ENCODE peak calls at places on chromosomes 7 and 10, in five cellular contexts. L is mesenchymal stem cell, E is H1, P is colonic mucosa, H is neuronal stem cell. J is an unnamed sample. For H3K4me1, the result is how much of the 10 kb centered on the place peaks cover.

GRCh38 chr10:117130346-117130745 is 7.7 kb downstream of the VAX1 start:
- DNase-seq in L (no peak), E (no peak), P (no peak), H (no peak), J (no peak)

GRCh38 chr7:157228864-157229422 is 90.2 kb downstream of the UBE3C start:
- DNase-seq in L (peak), E (no peak), P (no peak), H (no peak), J (no peak)

GRCh38 chr7:122407195-122407594 is 102.6 kb upstream of the FEZF1 start:
- DNase-seq in L (no peak), E (no peak), P (no peak), H (no peak), J (no peak)

GRCh38 chr10:122669842-122670241 is 29.8 kb downstream of the C10orf120 start:
- DNase-seq in L (no peak), E (no peak), P (no peak), H (no peak), J (no peak)

GRCh38 chr7:105975770-105976428 is 12.8 kb downstream of the CDHR3 start:
- DNase-seq in L (peak), E (no peak), P (no peak), H (no peak), J (no peak)

GRCh38 chr10:13915710-13916109 is 328.9 kb downstream of the PRPF18 start:
- DNase-seq in L (no peak), E (no peak), P (no peak), H (peak), J (no peak)

GRCh38 chr10:70348228-70348850 is 34.1 kb downstream of the LRRC20 start:
- DNase-seq in L (no peak), E (no peak), P (peak), H (no peak), J (no peak)

GRCh38 chr7:90726623-90727022 is 130.5 kb downstream of the CDK14 start:
- DNase-seq in L (peak), E (no peak), P (no peak), H (no peak), J (no peak)

GRCh38 chr10:74081192-74081803 is 69.3 kb downstream of the AP3M1 start:
- DNase-seq in L (peak), E (no peak), P (peak), H (peak), J (no peak)

GRCh38 chr7:19061331-19061730 is 56.1 kb downstream of the TWIST1 start:
- DNase-seq in L (peak), E (no peak), P (no peak), H (no peak), J (no peak)

GRCh38 chr10:77131214-77131613 is 506.4 kb downstream of the KCNMA1 start:
- DNase-seq in L (peak), E (no peak), P (no peak), H (no peak), J (no peak)

GRCh38 chr10:112895292-112895691 is 54.8 kb upstream of the TCF7L2 start:
- DNase-seq in L (no peak), E (no peak), P (no peak), H (no peak), J (no peak)

GRCh38 chr10:112896273-112896672 is 53.8 kb upstream of the TCF7L2 start:
- DNase-seq in L (no peak), E (no peak), P (peak), H (no peak), J (no peak)

GRCh38 chr10:112896722-112897121 is 53.3 kb upstream of the TCF7L2 start:
- DNase-seq in L (no peak), E (no peak), P (no peak), H (no peak), J (no peak)

GRCh38 chr10:112899396-112900065 is 50.5 kb upstream of the TCF7L2 start:
- DNase-seq in L (no peak), E (no peak), P (no peak), H (no peak), J (peak)

DNA sequence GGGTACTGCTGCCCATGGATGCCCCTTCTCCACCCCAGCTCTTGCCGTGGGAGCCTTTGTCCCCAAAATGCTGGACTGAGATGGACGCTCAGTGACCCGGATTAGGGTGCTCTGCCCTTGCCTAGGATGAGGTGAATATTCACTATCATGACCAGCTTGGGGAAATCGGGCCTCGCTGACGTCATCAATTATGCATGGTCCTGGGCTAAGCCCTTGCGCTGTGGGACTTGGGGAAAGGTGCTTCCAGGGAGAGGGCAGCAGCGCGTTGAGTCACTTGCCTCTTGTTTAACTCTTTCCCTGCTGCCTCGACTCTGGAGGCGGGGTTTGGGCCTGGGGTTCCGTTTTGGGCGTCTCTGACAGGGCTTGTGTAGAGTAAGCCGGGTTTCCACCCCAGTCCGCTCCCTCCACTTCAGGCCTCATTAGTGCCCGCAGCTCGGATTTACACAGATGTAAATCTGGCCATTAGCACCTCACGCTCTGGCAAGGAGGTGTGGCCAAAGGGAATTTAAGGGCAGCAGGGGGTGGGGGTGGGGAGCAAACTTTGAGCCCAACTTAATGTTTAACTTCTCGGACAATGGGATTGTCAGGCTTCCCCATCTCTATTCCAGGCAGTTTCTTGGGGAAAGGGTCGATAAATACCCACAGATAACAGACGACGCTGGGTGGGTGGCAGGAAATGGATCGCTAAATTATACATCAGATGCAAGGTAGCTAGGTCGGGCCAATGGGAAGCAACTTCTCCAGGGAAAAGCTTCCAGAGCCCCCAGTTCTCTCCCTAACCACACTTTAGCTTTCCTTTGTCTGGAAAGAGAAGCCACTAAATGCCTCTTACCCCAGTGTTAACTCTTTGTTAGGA is 51.3 kb upstream of the TCF7L2 start:
- DNase-seq in L (peak), E (peak), P (peak), H (peak), J (peak)
- H3K9ac ChIP-seq in L (peak), E (peak), P (peak), H (no peak), J (peak)

GRCh38 chr7:24966802-24967201 is 13.2 kb downstream of the OSBPL3 start:
- DNase-seq in L (peak), E (no peak), P (no peak), H (no peak), J (no peak)
- H3K27ac ChIP-seq in L (no peak), E (no peak), P (no peak), H (no peak), J (peak)

DNA sequence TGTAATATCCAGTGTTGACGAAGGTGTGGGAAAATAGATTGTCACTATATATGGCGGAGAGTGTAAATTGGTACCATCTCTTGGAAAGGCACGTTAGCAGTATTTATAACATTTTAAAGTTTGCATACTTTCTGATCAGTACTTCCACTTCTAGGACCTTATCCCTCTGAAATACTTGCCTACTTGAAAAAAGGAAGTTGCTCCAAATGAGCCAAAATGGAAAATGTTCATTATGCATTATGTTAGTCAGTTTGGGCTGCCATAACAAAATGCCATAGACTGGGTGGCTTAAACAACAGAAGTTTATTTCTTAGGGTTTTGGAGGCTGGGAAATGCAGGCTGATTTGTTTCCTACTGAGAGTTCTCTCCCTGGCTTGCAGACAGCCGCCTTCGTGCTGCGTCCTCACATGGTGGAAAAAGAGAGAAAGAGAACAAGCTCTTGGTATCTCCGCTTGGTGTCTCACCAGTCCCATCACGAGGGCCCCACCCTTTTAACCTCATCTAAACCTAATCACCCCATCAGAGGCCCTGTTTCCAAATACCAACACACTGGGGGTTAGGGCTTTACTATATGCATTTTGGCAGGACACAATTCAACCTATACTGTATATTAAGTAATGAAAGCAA is 6.9 kb downstream of the SNX10 start:
- DNase-seq in L (no peak), E (no peak), P (no peak), H (no peak), J (no peak)
- H3K4me1 ChIP-seq in L (under half), E (under half), P (under half), H (under half), J (under half)

GRCh38 chr10:33126742-33127141 is 168.7 kb upstream of the ITGB1 start:
- DNase-seq in L (no peak), E (no peak), P (no peak), H (no peak), J (no peak)

GRCh38 chr10:33126118-33126517 is 168.1 kb upstream of the ITGB1 start:
- DNase-seq in L (peak), E (no peak), P (no peak), H (no peak), J (no peak)

GRCh38 chr10:33127622-33128021 is 169.6 kb upstream of the ITGB1 start:
- DNase-seq in L (no peak), E (no peak), P (no peak), H (no peak), J (no peak)

GRCh38 chr10:33123680-33124079 is 165.7 kb upstream of the ITGB1 start:
- DNase-seq in L (no peak), E (no peak), P (no peak), H (no peak), J (no peak)

DNA sequence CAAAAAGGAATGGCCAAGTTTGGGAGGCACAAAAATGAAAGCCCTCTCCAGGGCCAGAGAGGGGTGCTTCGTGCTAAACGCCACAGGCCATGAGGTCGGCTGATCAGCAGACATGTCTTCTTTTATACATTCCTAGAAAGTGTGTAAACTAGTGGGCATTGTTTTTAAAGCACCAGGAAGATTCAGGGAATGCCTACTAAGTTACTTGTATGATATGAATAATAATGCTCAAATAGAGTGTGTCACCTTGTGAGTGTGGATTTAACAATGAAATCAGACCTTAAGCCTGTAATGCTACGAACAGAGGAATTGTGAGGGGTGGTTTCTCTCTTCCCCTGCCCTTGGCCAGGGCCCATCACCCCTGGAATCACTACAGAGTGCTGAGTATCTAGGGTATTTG is 167.5 kb upstream of the ITGB1 start:
- DNase-seq in L (no peak), E (no peak), P (no peak), H (no peak), J (no peak)
- H3K9ac ChIP-seq in L (no peak), E (no peak), P (no peak), H (no peak), J (no peak)

GRCh38 chr10:95511314-95511713 is 49.9 kb downstream of the SORBS1 start:
- DNase-seq in L (no peak), E (no peak), P (no peak), H (no peak), J (no peak)

GRCh38 chr10:95505641-95506040 is 55.5 kb downstream of the SORBS1 start:
- DNase-seq in L (no peak), E (no peak), P (no peak), H (no peak), J (no peak)

GRCh38 chr10:95506056-95506737 is 55.0 kb downstream of the SORBS1 start:
- DNase-seq in L (no peak), E (no peak), P (no peak), H (no peak), J (no peak)

GRCh38 chr10:95509281-95509680 is 51.9 kb downstream of the SORBS1 start:
- DNase-seq in L (no peak), E (no peak), P (no peak), H (no peak), J (no peak)

DNA sequence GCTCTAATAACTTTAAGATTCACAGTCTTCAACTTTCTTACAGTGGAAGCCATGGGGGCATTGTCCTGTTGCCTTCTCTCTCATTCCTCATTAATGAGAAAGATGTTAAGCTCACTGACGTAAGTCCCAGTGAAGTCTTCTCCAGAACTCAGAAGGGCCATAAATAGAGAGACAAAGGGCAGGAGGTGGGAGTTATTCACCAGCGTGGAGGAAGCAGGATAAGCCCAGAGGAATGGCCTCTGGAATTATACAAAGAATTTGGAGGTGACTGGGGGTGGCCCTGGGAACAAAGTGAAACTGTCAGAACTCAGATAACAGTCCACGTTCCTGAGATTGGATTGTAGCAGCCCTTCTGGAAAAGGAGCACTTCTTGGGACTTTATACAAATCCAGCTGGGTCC is 52.4 kb downstream of the SORBS1 start:
- DNase-seq in L (peak), E (no peak), P (no peak), H (peak), J (no peak)
- H3K27ac ChIP-seq in L (no peak), E (no peak), P (peak), H (peak), J (peak)

GRCh38 chr7:22867589-22867988 is 44.9 kb upstream of the TOMM7 start:
- DNase-seq in L (no peak), E (no peak), P (no peak), H (no peak), J (no peak)

GRCh38 chr7:22864855-22865606 is 42.4 kb upstream of the TOMM7 start:
- DNase-seq in L (no peak), E (no peak), P (no peak), H (no peak), J (no peak)

GRCh38 chr7:22865607-22865970 is 42.9 kb upstream of the TOMM7 start:
- DNase-seq in L (no peak), E (no peak), P (no peak), H (no peak), J (no peak)

GRCh38 chr7:22868509-22868908 is 45.9 kb upstream of the TOMM7 start:
- DNase-seq in L (no peak), E (no peak), P (no peak), H (no peak), J (no peak)

DNA sequence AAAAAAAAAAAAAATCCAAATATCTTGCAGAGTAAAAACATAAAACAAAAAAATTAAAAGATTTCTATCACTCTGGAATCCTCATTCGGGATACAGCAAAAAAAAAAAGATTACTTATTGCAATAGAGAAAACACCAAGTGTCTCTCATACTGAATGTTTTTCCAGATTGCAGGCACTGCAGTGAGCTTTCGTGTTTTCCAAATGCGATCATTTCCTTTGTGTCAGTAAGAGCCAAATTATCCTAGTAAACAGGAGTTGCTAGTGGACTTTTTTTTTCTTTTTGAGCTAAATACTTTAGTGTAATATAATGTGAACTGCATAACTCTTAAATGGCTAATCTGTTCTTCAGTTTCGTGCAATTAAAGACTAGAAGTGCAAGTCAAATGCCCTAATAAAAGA is 44.3 kb upstream of the TOMM7 start:
- DNase-seq in L (no peak), E (no peak), P (no peak), H (no peak), J (no peak)
- H3K4me1 ChIP-seq in L (under half), E (under half), P (under half), H (under half), J (under half)

J was measured in kidney.